ENCODE peak calls at places on chromosomes 4 and X, in five cellular contexts. S is effector memory CD8-positive, alpha-beta T cell; E is heart left ventricle; V is hippocampal formation; O is mucosa of gallbladder. H is an unnamed sample.

GRCh38 chr4:184345573-184345922 is 127.9 kb upstream of the ENPP6 start:
- DNase-seq in S (no peak), E (peak), V (no peak), O (peak), H (peak)

GRCh38 chr4:108385076-108385475 is 216.3 kb upstream of the LEF1 start:
- DNase-seq in S (no peak), E (no peak), V (no peak), O (no peak), H (no peak)

GRCh38 chr4:155676430-155676825 is 9.8 kb downstream of the GUCY1A1 start:
- DNase-seq in S (no peak), E (no peak), V (no peak), O (no peak), H (no peak)

GRCh38 chrX:22559506-22559905 is 286.8 kb downstream of the CBLL2 start:
- DNase-seq in S (no peak), E (no peak), V (no peak), O (no peak), H (no peak)

GRCh38 chr4:185467101-185467500 is 4.4 kb downstream of the CCDC110 start:
- DNase-seq in S (no peak), E (no peak), V (no peak), O (no peak), H (no peak)

GRCh38 chr4:55318135-55318534 is 27.9 kb upstream of the SRD5A3 start:
- DNase-seq in S (no peak), E (no peak), V (no peak), O (no peak), H (no peak)

GRCh38 chr4:25527044-25527443 is 128.6 kb upstream of the SLC34A2 start:
- DNase-seq in S (no peak), E (no peak), V (no peak), O (no peak), H (no peak)

GRCh38 chr4:100895572-100896197 is 377.9 kb upstream of the EMCN start:
- DNase-seq in S (no peak), E (no peak), V (no peak), O (no peak), H (no peak)

GRCh38 chr4:177938226-177938625 is 496.0 kb upstream of the AGA start:
- DNase-seq in S (no peak), E (no peak), V (no peak), O (peak), H (no peak)

GRCh38 chr4:145614235-145614615 is 5.0 kb upstream of the MMAA start:
- DNase-seq in S (no peak), E (no peak), V (no peak), O (no peak), H (no peak)

GRCh38 chr4:5992171-5993062 is 25.8 kb downstream of the C4orf50 start:
- DNase-seq in S (no peak), E (no peak), V (no peak), O (no peak), H (no peak)

GRCh38 chrX:116862340-116862739 is 399.6 kb upstream of the CT83 start:
- DNase-seq in S (no peak), E (no peak), V (no peak), O (no peak), H (no peak)

GRCh38 chrX:140439455-140439854 is 65.4 kb downstream of the SOX3 start:
- DNase-seq in S (no peak), E (peak), V (no peak), O (no peak), H (no peak)

GRCh38 chr4:7063362-7063761 is 4.5 kb downstream of the GRPEL1 start:
- DNase-seq in S (no peak), E (peak), V (no peak), O (no peak), H (no peak)

GRCh38 chr4:17033256-17034245 is 135.1 kb upstream of the LDB2 start:
- DNase-seq in S (no peak), E (no peak), V (no peak), O (peak), H (no peak)

GRCh38 chrX:132467029-132467428 is 21.8 kb downstream of the MBNL3 start:
- DNase-seq in S (no peak), E (no peak), V (no peak), O (no peak), H (no peak)

GRCh38 chr4:85398276-85398675 is 76.7 kb upstream of the ARHGAP24 start:
- DNase-seq in S (no peak), E (peak), V (no peak), O (no peak), H (no peak)

GRCh38 chr4:55560096-55560495 is 13.4 kb upstream of the CLOCK start:
- DNase-seq in S (no peak), E (no peak), V (no peak), O (no peak), H (no peak)

GRCh38 chr4:88104902-88105610 is 53.4 kb downstream of the ABCG2 start:
- DNase-seq in S (no peak), E (no peak), V (no peak), O (no peak), H (no peak)

GRCh38 chr4:28973591-28974350 is 1746.4 kb upstream of the PCDH7 start:
- DNase-seq in S (no peak), E (no peak), V (no peak), O (no peak), H (no peak)

GRCh38 chr4:152990471-152991131 is 54.5 kb downstream of the FHDC1 start:
- DNase-seq in S (no peak), E (no peak), V (no peak), O (no peak), H (no peak)

GRCh38 chrX:13570245-13570573 is 808 bp downstream of the EGFL6 start:
- DNase-seq in S (no peak), E (no peak), V (no peak), O (no peak), H (no peak)

GRCh38 chr4:29558789-29559188 is 1161.4 kb upstream of the PCDH7 start:
- DNase-seq in S (no peak), E (no peak), V (no peak), O (no peak), H (no peak)

GRCh38 chr4:100982345-100982744 is 365.0 kb downstream of the PPP3CA start:
- DNase-seq in S (no peak), E (peak), V (no peak), O (no peak), H (no peak)

GRCh38 chr4:3257125-3257690 is 8.2 kb downstream of the MSANTD1 start:
- DNase-seq in S (no peak), E (peak), V (no peak), O (no peak), H (no peak)

GRCh38 chr4:169984203-169984602 is 42.0 kb downstream of the MFAP3L start:
- DNase-seq in S (no peak), E (no peak), V (no peak), O (no peak), H (no peak)

GRCh38 chr4:155578726-155579385 is 87.8 kb upstream of the GUCY1A1 start:
- DNase-seq in S (no peak), E (no peak), V (no peak), O (no peak), H (no peak)

GRCh38 chr4:109510687-109511086 is 49.4 kb upstream of the MCUB start:
- DNase-seq in S (no peak), E (no peak), V (no peak), O (no peak), H (no peak)

GRCh38 chr4:165106518-165106917 is 6.1 kb downstream of the TMEM192 start:
- DNase-seq in S (no peak), E (no peak), V (no peak), O (peak), H (no peak)

GRCh38 chr4:103934178-103934789 is 214.5 kb upstream of the TACR3 start:
- DNase-seq in S (no peak), E (no peak), V (peak), O (no peak), H (no peak)

GRCh38 chr4:39205000-39205399 is 22.7 kb downstream of the WDR19 start:
- DNase-seq in S (no peak), E (no peak), V (no peak), O (no peak), H (no peak)

GRCh38 chr4:108941914-108942379 is 179.1 kb upstream of the ETNPPL start:
- DNase-seq in S (no peak), E (no peak), V (no peak), O (no peak), H (no peak)

GRCh38 chr4:38091636-38092035 is 131.4 kb downstream of the PTTG2 start:
- DNase-seq in S (no peak), E (no peak), V (no peak), O (no peak), H (no peak)

GRCh38 chrX:45322382-45322781 is 121.7 kb upstream of the DIPK2B start:
- DNase-seq in S (peak), E (no peak), V (peak), O (peak), H (no peak)

GRCh38 chrX:153875391-153876111 is 10.4 kb downstream of the L1CAM start:
- DNase-seq in S (peak), E (no peak), V (no peak), O (peak), H (no peak)

GRCh38 chr4:20354120-20354519 is 102.4 kb downstream of the SLIT2 start:
- DNase-seq in S (no peak), E (no peak), V (no peak), O (no peak), H (no peak)

GRCh38 chrX:90012395-90012794 is 90.7 kb downstream of the TGIF2LX start:
- DNase-seq in S (no peak), E (no peak), V (no peak), O (no peak), H (no peak)

GRCh38 chr4:37438880-37439279 is 194.3 kb downstream of the NWD2 start:
- DNase-seq in S (no peak), E (no peak), V (no peak), O (no peak), H (no peak)

GRCh38 chrX:68895339-68896250 is 66.8 kb downstream of the EFNB1 start:
- DNase-seq in S (no peak), E (peak), V (peak), O (peak), H (peak)

GRCh38 chr4:95636061-95636460 is 87.3 kb upstream of the UNC5C start:
- DNase-seq in S (no peak), E (no peak), V (no peak), O (no peak), H (no peak)